ENCODE peak calls at places on chromosome 2, in eight cellular contexts. J is CD8-positive, alpha-beta memory T cell; I is cardiac muscle cell; B is IMR-90; T is HepG2; M is mammary epithelial cell; A is SK-N-SH; P is transverse colon. Y is an unnamed sample.
A peak's percentile ranks its signal among the peaks of the same experiment; 100 is the strongest.

GRCh38 chr2:1869987-1870386 is 125.7 kb upstream of the PXDN start:
- DNase-seq in T (no peak), A (no peak), M (peak; percentile 8), I (no peak), B (no peak), J (no peak), P (no peak), Y (no peak)

GRCh38 chr2:150528861-150529801 is 41.7 kb upstream of the RND3 start:
- DNase-seq in P (no peak), B (peak; percentile 79), M (peak; percentile 95), I (no peak), T (no peak), A (no peak), J (no peak), Y (peak; percentile 71)

GRCh38 chr2:159613515-159614336 is 2.6 kb downstream of the BAZ2B start:
- DNase-seq in A (no peak), I (no peak), M (peak; percentile 45), P (no peak), J (no peak), T (no peak), B (peak; percentile 53), Y (no peak)

GRCh38 chr2:29841386-29842004 is 79.9 kb downstream of the ALK start:
- DNase-seq in J (no peak), T (peak; percentile 30), A (peak; percentile 60), M (no peak), P (no peak), B (peak; percentile 22), I (peak; percentile 56), Y (peak; percentile 27)

GRCh38 chr2:161161074-161161577 is 898 bp downstream of the TANK start:
- DNase-seq in T (peak; percentile 14), M (no peak), J (no peak), I (no peak), P (no peak), A (no peak), B (no peak), Y (no peak)

GRCh38 chr2:9560628-9561027 is 5.0 kb upstream of the ADAM17 start:
- DNase-seq in J (no peak), T (no peak), P (no peak), I (peak; percentile 46), M (no peak), A (no peak), B (no peak), Y (no peak)

GRCh38 chr2:43519711-43520221 is 76.1 kb downstream of the THADA start:
- DNase-seq in I (no peak), M (peak; percentile 94), B (peak; percentile 97), A (no peak), T (no peak), J (no peak), P (no peak), Y (no peak)

GRCh38 chr2:24048662-24049484 is 668 bp upstream of the FKBP1B start:
- DNase-seq in B (no peak), M (peak; percentile 6), I (no peak), J (no peak), A (peak; percentile 36), T (no peak), P (no peak), Y (no peak)

GRCh38 chr2:55965966-55966365 is 42.4 kb upstream of the EFEMP1 start:
- DNase-seq in P (no peak), T (no peak), A (no peak), M (no peak), J (no peak), B (peak; percentile 20), I (no peak), Y (no peak)

GRCh38 chr2:234483568-234484251 is 13.2 kb downstream of the ARL4C start:
- DNase-seq in I (no peak), P (peak; percentile 53), A (no peak), M (no peak), J (peak; percentile 74), B (no peak), T (no peak), Y (no peak)

GRCh38 chr2:96847586-96847985 is 3.8 kb upstream of the ANKRD23 start:
- DNase-seq in M (no peak), A (no peak), P (no peak), I (no peak), B (no peak), J (no peak), T (no peak), Y (no peak)

GRCh38 chr2:230974096-230974913 is 21.6 kb upstream of the SPATA3 start:
- DNase-seq in J (peak; percentile 62), A (no peak), T (no peak), P (peak; percentile 26), B (peak; percentile 59), I (no peak), M (peak; percentile 86), Y (no peak)

GRCh38 chr2:225270861-225271260 is 128.6 kb upstream of the NYAP2 start:
- DNase-seq in J (no peak), P (no peak), B (peak; percentile 53), T (no peak), A (peak; percentile 19), I (peak; percentile 38), M (peak; percentile 74), Y (no peak)

GRCh38 chr2:234823877-234824376 is 127.9 kb upstream of the SH3BP4 start:
- DNase-seq in A (no peak), M (peak; percentile 56), J (no peak), I (no peak), T (peak; percentile 80), B (peak; percentile 98), P (no peak), Y (peak; percentile 24)

GRCh38 chr2:36376992-36377738 is 21.6 kb downstream of the CRIM1 start:
- DNase-seq in J (no peak), M (peak; percentile 91), B (no peak), P (peak; percentile 79), T (no peak), I (peak; percentile 40), A (no peak), Y (no peak)

GRCh38 chr2:113217455-113218282 is 43.9 kb downstream of the PSD4 start:
- DNase-seq in A (no peak), I (peak; percentile 36), T (peak; percentile 51), J (no peak), P (no peak), B (no peak), M (no peak), Y (no peak)
- H3K27ac ChIP-seq in A (no peak overlapping the region), I (no peak overlapping the region), T (peak overlapping the region; percentile 97), J (no peak overlapping the region), P (peak overlapping the region; percentile 72), B (no peak overlapping the region), M (no peak overlapping the region), Y (no peak overlapping the region)

GRCh38 chr2:136051001-136051724 is 65.7 kb upstream of the DARS1 start:
- DNase-seq in I (no peak), A (no peak), M (no peak), B (no peak), T (no peak), J (no peak), P (no peak), Y (no peak)
- H3K4me1 ChIP-seq in I (peaks cover 18% of the 10 kb centered on the region), A (peaks cover 3% of the 10 kb centered on the region), M (no peaks in the 10 kb centered on the region), B (no peaks in the 10 kb centered on the region), T (no peaks in the 10 kb centered on the region), J (peaks cover 76% of the 10 kb centered on the region), P (no peaks in the 10 kb centered on the region), Y (no peaks in the 10 kb centered on the region)

GRCh38 chr2:126739093-126739492 is 83.1 kb downstream of the GYPC start:
- DNase-seq in B (no peak), P (no peak), A (no peak), I (no peak), T (no peak), M (no peak), J (no peak), Y (no peak)
- H3K27ac ChIP-seq in B (no peak overlapping the region), P (no peak overlapping the region), A (no peak overlapping the region), I (no peak overlapping the region), T (no peak overlapping the region), M (no peak overlapping the region), J (no peak overlapping the region), Y (no peak overlapping the region)

DNA sequence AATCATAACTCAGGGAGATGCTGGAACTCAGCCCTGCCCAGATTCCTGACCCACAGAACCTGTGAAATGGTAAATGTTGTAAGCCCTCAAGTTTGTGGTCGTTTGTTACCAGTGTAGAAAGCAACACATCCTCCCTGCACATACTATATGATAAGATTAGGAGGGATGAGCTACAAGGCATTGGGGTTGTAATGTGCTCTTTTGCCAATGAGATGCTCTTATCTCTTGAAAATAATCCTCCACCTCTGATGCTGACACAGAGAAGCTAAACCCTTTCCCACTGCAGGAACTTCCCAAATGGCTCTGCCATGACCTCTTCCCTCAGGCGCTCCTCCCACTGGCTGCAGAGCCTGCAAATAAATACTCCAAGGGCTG is 23.5 kb downstream of the CDC42EP3 start:
- DNase-seq in T (no peak), M (no peak), I (no peak), A (no peak), P (no peak), J (no peak), B (no peak), Y (no peak)
- H3K4me1 ChIP-seq in T (no peaks in the 10 kb centered on the region), M (peaks cover 43% of the 10 kb centered on the region), I (peaks cover 10% of the 10 kb centered on the region), A (peaks cover 49% of the 10 kb centered on the region), P (peaks cover 24% of the 10 kb centered on the region), J (peaks cover 85% of the 10 kb centered on the region), B (peaks cover 40% of the 10 kb centered on the region), Y (no peaks in the 10 kb centered on the region)

Y was measured in Panc1.